ENCODE peak calls at places on chromosomes 6 and 20, in nine cellular contexts. One of them, this sample, is unnamed.

GRCh38 chr6:128208851-128209580 is 308.2 kb upstream of the THEMIS start:
- DNase-seq in putamen: no peak
- DNase-seq in HT1080: peak
- DNase-seq in EL: peak
- DNase-seq in uterus: no peak
- DNase-seq in stimulated activated CD8-positive, alpha-beta memory T cell treated with anti-CD3 and anti-CD28 coated beads, Interleukin-2, amount 100 ng/mL, for 1 hour: no peak
- DNase-seq in CD8-positive, alpha-beta T cell: no peak
- DNase-seq in hepatic stellate cell: peak
- DNase-seq in anterior cingulate cortex: no peak
- DNase-seq in this sample: peak

GRCh38 chr6:40188931-40189330 is 254.7 kb upstream of the MOCS1 start:
- DNase-seq in HT1080: no peak
- DNase-seq in hepatic stellate cell: no peak
- DNase-seq in uterus: no peak
- DNase-seq in CD8-positive, alpha-beta T cell: no peak
- DNase-seq in putamen: no peak
- DNase-seq in stimulated activated CD8-positive, alpha-beta memory T cell treated with anti-CD3 and anti-CD28 coated beads, Interleukin-2, amount 100 ng/mL, for 1 hour: no peak
- DNase-seq in anterior cingulate cortex: no peak
- DNase-seq in EL: no peak
- DNase-seq in this sample: no peak

GRCh38 chr20:3686867-3687321 is 5.1 kb upstream of the ADAM33 start:
- DNase-seq in uterus: peak
- DNase-seq in anterior cingulate cortex: no peak
- DNase-seq in EL: peak
- DNase-seq in HT1080: peak
- DNase-seq in CD8-positive, alpha-beta T cell: no peak
- DNase-seq in putamen: peak
- DNase-seq in stimulated activated CD8-positive, alpha-beta memory T cell treated with anti-CD3 and anti-CD28 coated beads, Interleukin-2, amount 100 ng/mL, for 1 hour: no peak
- DNase-seq in hepatic stellate cell: peak
- DNase-seq in this sample: no peak

GRCh38 chr6:29236060-29236459 is 65.4 kb downstream of the OR2J2 start:
- DNase-seq in EL: no peak
- DNase-seq in CD8-positive, alpha-beta T cell: no peak
- DNase-seq in putamen: no peak
- DNase-seq in stimulated activated CD8-positive, alpha-beta memory T cell treated with anti-CD3 and anti-CD28 coated beads, Interleukin-2, amount 100 ng/mL, for 1 hour: no peak
- DNase-seq in uterus: no peak
- DNase-seq in anterior cingulate cortex: no peak
- DNase-seq in hepatic stellate cell: no peak
- DNase-seq in HT1080: no peak
- DNase-seq in this sample: no peak

GRCh38 chr6:31734703-31735500 is 1.4 kb downstream of the CLIC1 start:
- DNase-seq in EL: peak
- DNase-seq in CD8-positive, alpha-beta T cell: peak
- DNase-seq in putamen: no peak
- DNase-seq in HT1080: peak
- DNase-seq in uterus: peak
- DNase-seq in hepatic stellate cell: peak
- DNase-seq in stimulated activated CD8-positive, alpha-beta memory T cell treated with anti-CD3 and anti-CD28 coated beads, Interleukin-2, amount 100 ng/mL, for 1 hour: no peak
- DNase-seq in anterior cingulate cortex: no peak
- DNase-seq in this sample: peak

GRCh38 chr20:53937929-53938367 is 132.4 kb downstream of the BCAS1 start:
- DNase-seq in EL: no peak
- DNase-seq in CD8-positive, alpha-beta T cell: no peak
- DNase-seq in hepatic stellate cell: no peak
- DNase-seq in stimulated activated CD8-positive, alpha-beta memory T cell treated with anti-CD3 and anti-CD28 coated beads, Interleukin-2, amount 100 ng/mL, for 1 hour: no peak
- DNase-seq in anterior cingulate cortex: no peak
- DNase-seq in putamen: no peak
- DNase-seq in uterus: no peak
- DNase-seq in HT1080: no peak
- DNase-seq in this sample: no peak

GRCh38 chr6:52300489-52300931 is 16.0 kb upstream of the MCM3 start:
- DNase-seq in hepatic stellate cell: no peak
- DNase-seq in CD8-positive, alpha-beta T cell: no peak
- DNase-seq in uterus: no peak
- DNase-seq in stimulated activated CD8-positive, alpha-beta memory T cell treated with anti-CD3 and anti-CD28 coated beads, Interleukin-2, amount 100 ng/mL, for 1 hour: no peak
- DNase-seq in HT1080: no peak
- DNase-seq in putamen: no peak
- DNase-seq in anterior cingulate cortex: no peak
- DNase-seq in EL: no peak
- DNase-seq in this sample: no peak

GRCh38 chr20:19249515-19249914 is 37.1 kb downstream of the SLC24A3 start:
- DNase-seq in uterus: peak
- DNase-seq in stimulated activated CD8-positive, alpha-beta memory T cell treated with anti-CD3 and anti-CD28 coated beads, Interleukin-2, amount 100 ng/mL, for 1 hour: no peak
- DNase-seq in putamen: no peak
- DNase-seq in EL: no peak
- DNase-seq in anterior cingulate cortex: no peak
- DNase-seq in hepatic stellate cell: no peak
- DNase-seq in CD8-positive, alpha-beta T cell: no peak
- DNase-seq in HT1080: peak
- DNase-seq in this sample: no peak

GRCh38 chr6:33583591-33584155 is 3.6 kb upstream of the BAK1 start:
- DNase-seq in uterus: no peak
- DNase-seq in anterior cingulate cortex: no peak
- DNase-seq in hepatic stellate cell: peak
- DNase-seq in EL: peak
- DNase-seq in HT1080: no peak
- DNase-seq in putamen: no peak
- DNase-seq in CD8-positive, alpha-beta T cell: no peak
- DNase-seq in stimulated activated CD8-positive, alpha-beta memory T cell treated with anti-CD3 and anti-CD28 coated beads, Interleukin-2, amount 100 ng/mL, for 1 hour: no peak
- DNase-seq in this sample: peak

GRCh38 chr6:94813806-94814205 is 763.5 kb upstream of the MANEA start:
- DNase-seq in hepatic stellate cell: no peak
- DNase-seq in EL: no peak
- DNase-seq in stimulated activated CD8-positive, alpha-beta memory T cell treated with anti-CD3 and anti-CD28 coated beads, Interleukin-2, amount 100 ng/mL, for 1 hour: no peak
- DNase-seq in CD8-positive, alpha-beta T cell: no peak
- DNase-seq in putamen: no peak
- DNase-seq in anterior cingulate cortex: no peak
- DNase-seq in uterus: no peak
- DNase-seq in HT1080: no peak
- DNase-seq in this sample: no peak

GRCh38 chr6:115287467-115287866 is 773.2 kb downstream of the FRK start:
- DNase-seq in anterior cingulate cortex: no peak
- DNase-seq in hepatic stellate cell: no peak
- DNase-seq in uterus: no peak
- DNase-seq in putamen: no peak
- DNase-seq in stimulated activated CD8-positive, alpha-beta memory T cell treated with anti-CD3 and anti-CD28 coated beads, Interleukin-2, amount 100 ng/mL, for 1 hour: no peak
- DNase-seq in CD8-positive, alpha-beta T cell: no peak
- DNase-seq in HT1080: no peak
- DNase-seq in EL: no peak
- DNase-seq in this sample: no peak

GRCh38 chr6:13011612-13012146 is 295.1 kb downstream of the PHACTR1 start:
- DNase-seq in EL: no peak
- DNase-seq in stimulated activated CD8-positive, alpha-beta memory T cell treated with anti-CD3 and anti-CD28 coated beads, Interleukin-2, amount 100 ng/mL, for 1 hour: no peak
- DNase-seq in HT1080: no peak
- DNase-seq in CD8-positive, alpha-beta T cell: no peak
- DNase-seq in uterus: no peak
- DNase-seq in putamen: no peak
- DNase-seq in anterior cingulate cortex: no peak
- DNase-seq in hepatic stellate cell: no peak
- DNase-seq in this sample: no peak

GRCh38 chr20:59770851-59771250 is 162.6 kb downstream of the SYCP2 start:
- DNase-seq in hepatic stellate cell: no peak
- DNase-seq in HT1080: no peak
- DNase-seq in CD8-positive, alpha-beta T cell: no peak
- DNase-seq in EL: no peak
- DNase-seq in anterior cingulate cortex: no peak
- DNase-seq in stimulated activated CD8-positive, alpha-beta memory T cell treated with anti-CD3 and anti-CD28 coated beads, Interleukin-2, amount 100 ng/mL, for 1 hour: no peak
- DNase-seq in putamen: no peak
- DNase-seq in uterus: no peak
- DNase-seq in this sample: no peak

GRCh38 chr6:167826230-167827061 is at the start of gene AFDN:
- DNase-seq in EL: peak
- DNase-seq in uterus: peak
- DNase-seq in HT1080: peak
- DNase-seq in anterior cingulate cortex: peak
- DNase-seq in hepatic stellate cell: peak
- DNase-seq in CD8-positive, alpha-beta T cell: peak
- DNase-seq in putamen: peak
- DNase-seq in stimulated activated CD8-positive, alpha-beta memory T cell treated with anti-CD3 and anti-CD28 coated beads, Interleukin-2, amount 100 ng/mL, for 1 hour: no peak
- DNase-seq in this sample: peak

GRCh38 chr6:22112490-22112889 is 184.3 kb downstream of the PRL start:
- DNase-seq in CD8-positive, alpha-beta T cell: no peak
- DNase-seq in uterus: no peak
- DNase-seq in stimulated activated CD8-positive, alpha-beta memory T cell treated with anti-CD3 and anti-CD28 coated beads, Interleukin-2, amount 100 ng/mL, for 1 hour: no peak
- DNase-seq in HT1080: no peak
- DNase-seq in putamen: no peak
- DNase-seq in EL: no peak
- DNase-seq in hepatic stellate cell: no peak
- DNase-seq in anterior cingulate cortex: no peak
- DNase-seq in this sample: peak

GRCh38 chr6:148348335-148348734 is 5.7 kb downstream of the SASH1 start:
- DNase-seq in HT1080: no peak
- DNase-seq in anterior cingulate cortex: no peak
- DNase-seq in stimulated activated CD8-positive, alpha-beta memory T cell treated with anti-CD3 and anti-CD28 coated beads, Interleukin-2, amount 100 ng/mL, for 1 hour: no peak
- DNase-seq in CD8-positive, alpha-beta T cell: no peak
- DNase-seq in uterus: no peak
- DNase-seq in hepatic stellate cell: no peak
- DNase-seq in putamen: no peak
- DNase-seq in EL: no peak
- DNase-seq in this sample: no peak

This sample was measured in dermis blood vessel endothelial cell.